ENCODE peak calls at places on chromosomes 1 and 21, in four cellular contexts. Q is aorta; I is stimulated activated CD4-positive, alpha-beta T cell treated with anti-CD3 and anti-CD28 coated beads, Interleukin-15, amount 100 ng/mL, for 1 hour; J is C1 segment of cervical spinal cord. C is an unnamed sample.

GRCh38 chr1:232519186-232519585 is 110.7 kb downstream of the SIPA1L2 start:
- DNase-seq in J (no peak), I (no peak), Q (no peak), C (no peak)

GRCh38 chr1:10508511-10508951 is 33.8 kb downstream of the PEX14 start:
- DNase-seq in Q (no peak), I (no peak), J (no peak), C (no peak)

GRCh38 chr1:101238041-101238515 is 1.3 kb downstream of the S1PR1 start:
- DNase-seq in I (peak), J (no peak), Q (no peak), C (no peak)

GRCh38 chr1:216820345-216820744 is 97.1 kb upstream of the ESRRG start:
- DNase-seq in I (no peak), J (no peak), Q (no peak), C (no peak)

GRCh38 chr1:56403321-56403720 is 176.0 kb downstream of the PLPP3 start:
- DNase-seq in Q (no peak), I (no peak), J (no peak), C (no peak)

GRCh38 chr1:244111008-244111407 is 59.9 kb downstream of the ZBTB18 start:
- DNase-seq in I (no peak), J (no peak), Q (no peak), C (no peak)

GRCh38 chr21:25557170-25557569 is 50.1 kb downstream of the MRPL39 start:
- DNase-seq in Q (no peak), J (no peak), I (no peak), C (no peak)

GRCh38 chr21:32806810-32807386 is 35.3 kb upstream of the PAXBP1 start:
- DNase-seq in I (no peak), J (no peak), Q (no peak), C (no peak)

GRCh38 chr21:42566524-42567180 is 53.0 kb downstream of the SLC37A1 start:
- DNase-seq in I (no peak), J (no peak), Q (peak), C (no peak)

GRCh38 chr21:16794944-16795343 is 717.9 kb upstream of the CXADR start:
- DNase-seq in Q (no peak), I (no peak), J (no peak), C (no peak)

GRCh38 chr1:15197591-15198447 is 44.3 kb downstream of the TMEM51 start:
- DNase-seq in J (no peak), Q (no peak), I (no peak), C (no peak)

GRCh38 chr1:64687725-64688285 is 57.1 kb upstream of the RAVER2 start:
- DNase-seq in J (no peak), I (no peak), Q (peak), C (no peak)

GRCh38 chr1:24380508-24380907 is 33.1 kb downstream of the STPG1 start:
- DNase-seq in Q (no peak), J (no peak), I (no peak), C (no peak)

C was measured in cerebellar nuclear complex.